ENCODE peak calls at places on chromosomes 3 and 15, in ten cellular contexts. Z is Panc1; B is heart right ventricle; Q is HepG2; O is adrenal gland; I is OCI-LY7; T is suprapubic skin; Y is cardiac muscle cell; W is CD8-positive, alpha-beta T cell; R is body of pancreas. M is an unnamed sample.

GRCh38 chr3:106635271-106635670 is 742.0 kb upstream of the CCDC54 start:
- DNase-seq in B (no peak), O (no peak), I (no peak), Q (no peak), Z (no peak), T (no peak), W (no peak), Y (peak; percentile 77), R (no peak), M (no peak)

GRCh38 chr3:10366681-10367101 is 45.8 kb upstream of the SEC13 start:
- DNase-seq in Z (peak; percentile 55), Y (peak; percentile 97), B (no peak), O (no peak), T (no peak), W (no peak), Q (no peak), I (no peak), R (no peak), M (no peak)

GRCh38 chr3:188624384-188624783 is 470.4 kb downstream of the LPP start:
- DNase-seq in O (no peak), I (no peak), R (peak; percentile 36), B (no peak), Z (no peak), Y (peak; percentile 28), Q (no peak), W (no peak), T (no peak), M (no peak)

GRCh38 chr3:103112273-103112672 is 677.5 kb downstream of the ZPLD1 start:
- DNase-seq in Z (no peak), W (no peak), Q (no peak), T (no peak), R (no peak), Y (no peak), I (no peak), O (no peak), B (no peak), M (no peak)

GRCh38 chr3:87674397-87675161 is 384.2 kb downstream of the CGGBP1 start:
- DNase-seq in Q (no peak), I (peak; percentile 13), W (no peak), O (no peak), B (no peak), T (no peak), Y (no peak), Z (no peak), R (no peak), M (no peak)

GRCh38 chr3:134155456-134155855 is 95.2 kb downstream of the RYK start:
- DNase-seq in R (no peak), I (no peak), B (no peak), W (no peak), Q (no peak), Z (no peak), O (no peak), T (no peak), Y (no peak), M (no peak)

GRCh38 chr3:35644461-35644860 is 5.1 kb downstream of the ARPP21 start:
- DNase-seq in Z (no peak), T (no peak), I (no peak), W (no peak), Q (no peak), O (no peak), Y (no peak), R (no peak), B (no peak), M (no peak)

GRCh38 chr15:98067339-98067738 is 106.8 kb downstream of the ARRDC4 start:
- DNase-seq in O (no peak), B (no peak), R (no peak), T (no peak), W (no peak), Y (no peak), Q (no peak), I (no peak), Z (no peak), M (no peak)

GRCh38 chr3:124792341-124793034 is 62.2 kb downstream of the UMPS start:
- DNase-seq in B (no peak), I (no peak), Q (no peak), O (no peak), R (no peak), T (no peak), Y (no peak), Z (no peak), W (no peak), M (no peak)

GRCh38 chr3:58585994-58586393 is 8.8 kb upstream of the FAM107A start:
- DNase-seq in I (no peak), Q (no peak), T (no peak), O (no peak), Z (no peak), R (no peak), Y (no peak), W (no peak), B (no peak), M (no peak)

GRCh38 chr3:58588030-58588614 is 10.9 kb upstream of the FAM107A start:
- DNase-seq in Z (no peak), O (no peak), W (no peak), R (no peak), I (no peak), Y (peak; percentile 59), B (no peak), T (no peak), Q (no peak), M (peak; percentile 46)

GRCh38 chr3:58585005-58585786 is 8.0 kb upstream of the FAM107A start:
- DNase-seq in O (peak; percentile 76), Q (peak; percentile 43), R (peak; percentile 79), B (peak; percentile 90), T (peak; percentile 94), W (peak; percentile 52), Z (no peak), I (peak; percentile 20), Y (peak; percentile 78), M (peak; percentile 83)

GRCh38 chr3:58584690-58585004 is 7.5 kb upstream of the FAM107A start:
- DNase-seq in T (no peak), B (no peak), Z (no peak), O (no peak), Q (no peak), W (no peak), R (no peak), I (no peak), Y (peak; percentile 46), M (no peak)

GRCh38 chr3:58586776-58587192 is 9.6 kb upstream of the FAM107A start:
- DNase-seq in Y (no peak), W (no peak), B (no peak), Z (no peak), R (no peak), Q (no peak), I (no peak), O (no peak), T (no peak), M (no peak)
- H3K4me3 ChIP-seq in Y (no peak overlapping the region), W (no peak overlapping the region), B (no peak overlapping the region), Z (no peak overlapping the region), R (no peak overlapping the region), Q (no peak overlapping the region), I (no peak overlapping the region), O (no peak overlapping the region), T (peak overlapping the region; percentile 23), M (no peak overlapping the region)

DNA sequence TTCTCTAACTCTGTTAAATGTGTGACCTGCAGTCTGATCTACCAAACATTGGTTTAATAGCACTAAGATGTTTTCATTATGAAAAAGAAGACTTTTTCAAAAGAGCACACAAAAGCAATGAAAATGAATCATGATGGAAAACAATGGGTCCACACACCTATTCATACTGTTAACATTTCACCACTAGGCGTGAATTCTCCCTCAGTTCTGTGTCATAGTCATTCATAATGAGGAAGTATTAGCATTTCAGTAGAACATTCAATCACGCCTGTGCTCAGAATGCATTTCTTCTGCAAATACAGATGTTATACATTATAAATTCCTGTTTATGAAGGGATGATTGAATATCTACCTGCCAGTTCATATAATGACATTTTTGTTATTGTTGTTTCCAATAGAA is 35.9 kb downstream of the EIF4E3 start:
- DNase-seq in Q (no peak), T (no peak), R (no peak), O (no peak), B (no peak), Z (no peak), W (no peak), I (no peak), Y (no peak), M (no peak)
- TF ChIP-seq CTCF in Q (no peak), T (no peak), R (no peak), O (no peak), B (no peak), Z (no peak), W (no peak), I (no peak), Y (no peak), M (no peak)

GRCh38 chr3:15284121-15284889 is 48.1 kb downstream of the SH3BP5 start:
- DNase-seq in I (no peak), Q (no peak), O (peak; percentile 86), W (no peak), Z (no peak), B (no peak), Y (no peak), T (no peak), R (no peak), M (no peak)

GRCh38 chr3:15280853-15281532 is 51.4 kb downstream of the SH3BP5 start:
- DNase-seq in B (no peak), Z (no peak), O (no peak), R (no peak), Q (peak; percentile 21), Y (no peak), T (no peak), I (no peak), W (no peak), M (peak; percentile 30)

GRCh38 chr3:15281817-15282216 is 50.6 kb downstream of the SH3BP5 start:
- DNase-seq in B (no peak), R (no peak), T (no peak), Z (no peak), Q (no peak), W (no peak), I (no peak), O (no peak), Y (no peak), M (no peak)

GRCh38 chr3:15286022-15286421 is 46.4 kb downstream of the SH3BP5 start:
- DNase-seq in Q (no peak), T (no peak), Y (no peak), O (no peak), I (no peak), Z (no peak), B (no peak), W (no peak), R (no peak), M (no peak)

GRCh38 chr3:15283702-15284101 is 48.7 kb downstream of the SH3BP5 start:
- DNase-seq in W (no peak), R (no peak), I (no peak), Z (no peak), B (no peak), Y (no peak), O (no peak), T (no peak), Q (no peak), M (no peak)
- H3K4me1 ChIP-seq in W (peaks cover 19% of the 10 kb centered on the region), R (no peaks in the 10 kb centered on the region), I (peaks cover 20% of the 10 kb centered on the region), Z (no peaks in the 10 kb centered on the region), B (peaks cover 41% of the 10 kb centered on the region), Y (peaks cover 9% of the 10 kb centered on the region), O (peaks cover 49% of the 10 kb centered on the region), T (peaks cover 33% of the 10 kb centered on the region), Q (no peaks in the 10 kb centered on the region), M (peaks cover 13% of the 10 kb centered on the region)

DNA sequence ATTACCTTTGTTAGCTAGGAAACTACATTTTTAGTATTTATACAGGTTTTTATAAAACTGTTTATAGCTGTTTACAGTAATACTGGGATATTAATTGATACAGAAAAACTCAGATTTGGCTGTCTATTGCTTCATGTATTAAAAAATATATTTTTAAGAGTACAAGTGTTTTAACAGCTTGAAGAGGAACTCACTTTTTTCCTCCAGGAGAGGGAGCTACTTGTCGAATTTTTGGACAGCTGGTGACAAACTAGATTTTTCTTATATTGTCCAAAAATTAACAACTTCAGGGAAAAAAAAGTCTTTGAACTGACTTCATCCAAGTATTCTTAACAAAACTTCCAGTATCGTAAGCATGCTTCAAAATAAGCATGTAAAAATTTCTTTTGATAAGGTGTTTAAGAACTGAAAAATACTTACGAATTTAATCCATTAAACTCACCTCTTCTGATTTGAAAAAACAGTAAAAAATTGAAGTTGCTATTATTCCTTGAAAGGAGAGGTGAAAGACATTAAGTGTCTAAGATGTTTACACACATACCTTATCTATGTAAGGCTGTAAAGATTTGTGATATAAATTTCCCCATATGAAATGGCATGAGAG is 4.0 kb downstream of the DIPK2A start:
- DNase-seq in Q (peak; percentile 13), I (peak; percentile 58), B (no peak), W (no peak), T (no peak), Y (peak; percentile 80), O (no peak), Z (no peak), R (no peak), M (no peak)
- H3K4me3 ChIP-seq in Q (peak overlapping the region; percentile 14), I (peak overlapping the region; percentile 89), B (peak overlapping the region; percentile 98), W (no peak overlapping the region), T (peak overlapping the region; percentile 84), Y (peak overlapping the region; percentile 75), O (peak overlapping the region; percentile 25), Z (no peak overlapping the region), R (no peak overlapping the region), M (no peak overlapping the region)